ENCODE peak calls at places on chromosomes 6 and 20, in six cellular contexts. A, H, K, U, N and F are unnamed samples. For H3K4me1, the result is how much of the 10 kb centered on the place peaks cover.

GRCh38 chr6:145044606-145045275 is 690.6 kb downstream of the EPM2A start:
- DNase-seq in A (no peak), H (no peak), K (no peak), U (no peak), N (no peak), F (no peak)

GRCh38 chr20:26209171-26209941 is 512.7 kb upstream of the ZNF337 start:
- DNase-seq in A (no peak), H (peak), K (no peak), U (no peak), N (peak), F (peak)

GRCh38 chr6:125979101-125979500 is 7.2 kb upstream of the TRMT11 start:
- DNase-seq in A (no peak), H (no peak), K (no peak), U (no peak), N (no peak), F (no peak)

GRCh38 chr6:16049178-16049577 is 79.7 kb upstream of the MYLIP start:
- DNase-seq in A (no peak), H (no peak), K (no peak), U (no peak), N (no peak), F (no peak)

GRCh38 chr6:154649723-154650122 is 83.5 kb upstream of the SCAF8 start:
- DNase-seq in A (no peak), H (no peak), K (no peak), U (no peak), N (no peak), F (no peak)

GRCh38 chr20:14521436-14521835 is 184.0 kb upstream of the FLRT3 start:
- DNase-seq in A (no peak), H (no peak), K (no peak), U (no peak), N (no peak), F (no peak)

GRCh38 chr6:126716826-126717514 is 377.1 kb downstream of the CENPW start:
- DNase-seq in A (no peak), H (peak), K (no peak), U (no peak), N (no peak), F (no peak)

GRCh38 chr6:117409863-117410262 is 15.9 kb downstream of the ROS1 start:
- DNase-seq in A (no peak), H (no peak), K (no peak), U (no peak), N (no peak), F (no peak)

GRCh38 chr6:374956-375355 is 16.6 kb upstream of the IRF4 start:
- DNase-seq in A (no peak), H (no peak), K (no peak), U (no peak), N (peak), F (no peak)

GRCh38 chr6:35024601-35025054 is 116.5 kb downstream of the TCP11 start:
- DNase-seq in A (peak), H (peak), K (peak), U (peak), N (no peak), F (no peak)

GRCh38 chr6:89644864-89645263 is 6.3 kb upstream of the LYRM2 start:
- DNase-seq in A (no peak), H (no peak), K (no peak), U (no peak), N (no peak), F (no peak)

GRCh38 chr6:169074551-169074950 is 179.1 kb downstream of the THBS2 start:
- DNase-seq in A (no peak), H (no peak), K (no peak), U (no peak), N (no peak), F (no peak)

GRCh38 chr6:44676826-44677433 is 289.4 kb downstream of the CDC5L start:
- DNase-seq in A (no peak), H (no peak), K (no peak), U (no peak), N (no peak), F (no peak)

GRCh38 chr20:8744228-8744844 is 324.6 kb upstream of the PLCB4 start:
- DNase-seq in A (no peak), H (no peak), K (no peak), U (no peak), N (no peak), F (no peak)

GRCh38 chr6:158046201-158047119 is 64.8 kb downstream of the SYNJ2 start:
- DNase-seq in A (no peak), H (no peak), K (no peak), U (no peak), N (peak), F (no peak)

GRCh38 chr20:36071848-36072247 is 82.7 kb upstream of the EPB41L1 start:
- DNase-seq in A (no peak), H (no peak), K (no peak), U (no peak), N (no peak), F (no peak)

DNA sequence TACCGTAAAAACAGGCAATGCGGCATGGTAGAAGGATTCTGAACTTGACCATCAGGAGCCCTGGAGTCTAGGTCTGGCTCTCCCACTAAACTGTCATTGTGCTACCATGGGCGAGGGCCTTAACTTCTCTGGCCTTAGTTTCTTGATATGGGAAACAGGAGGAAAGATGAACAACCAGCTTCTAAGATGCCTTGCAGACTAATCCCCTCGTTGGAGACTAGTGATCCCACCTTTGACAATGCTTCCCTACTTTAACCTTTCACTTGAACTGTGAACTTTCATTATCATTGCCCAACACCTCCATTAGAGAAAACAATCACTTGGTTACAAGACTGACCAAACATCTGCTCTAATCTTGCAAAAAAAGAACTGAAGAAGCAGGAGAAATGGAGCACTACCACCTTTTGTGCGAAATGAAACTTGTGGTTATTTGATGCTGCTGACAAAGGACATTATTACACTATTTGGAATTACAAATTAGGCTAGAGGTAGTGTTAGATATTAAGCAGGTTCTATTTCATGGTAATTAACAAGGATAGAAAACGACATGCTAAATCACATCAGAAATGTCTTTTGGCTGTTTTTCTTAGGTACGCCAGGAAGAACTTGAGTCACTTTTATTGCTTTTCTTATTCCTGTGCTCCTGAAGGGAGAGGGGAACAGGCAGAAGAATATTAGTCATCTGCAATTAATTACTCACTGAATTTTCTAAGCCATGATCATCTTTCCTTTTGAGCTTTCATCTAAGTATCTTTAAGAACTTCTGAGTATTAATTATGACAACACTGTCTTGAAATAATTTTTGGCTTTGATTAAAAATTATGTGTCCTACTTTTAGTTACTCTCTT is 39.1 kb upstream of the ARHGAP18 start:
- DNase-seq in A (no peak), H (no peak), K (no peak), U (no peak), N (no peak), F (no peak)
- H3K4me1 ChIP-seq in A (under half), H (under half), K (under half), U (under half), N (under half), F (under half)

GRCh38 chr20:38602185-38602581 is 574 bp downstream of the ARHGAP40 start:
- DNase-seq in A (no peak), H (no peak), K (no peak), U (no peak), N (no peak), F (no peak)

GRCh38 chr20:38603286-38603685 is 1.7 kb downstream of the ARHGAP40 start:
- DNase-seq in A (no peak), H (no peak), K (no peak), U (no peak), N (no peak), F (no peak)

GRCh38 chr20:38600057-38600456 is 1.6 kb upstream of the ARHGAP40 start:
- DNase-seq in A (no peak), H (no peak), K (no peak), U (no peak), N (no peak), F (no peak)

GRCh38 chr20:38601216-38602184 is at the start of gene ARHGAP40:
- DNase-seq in A (no peak), H (peak), K (peak), U (peak), N (no peak), F (no peak)

DNA sequence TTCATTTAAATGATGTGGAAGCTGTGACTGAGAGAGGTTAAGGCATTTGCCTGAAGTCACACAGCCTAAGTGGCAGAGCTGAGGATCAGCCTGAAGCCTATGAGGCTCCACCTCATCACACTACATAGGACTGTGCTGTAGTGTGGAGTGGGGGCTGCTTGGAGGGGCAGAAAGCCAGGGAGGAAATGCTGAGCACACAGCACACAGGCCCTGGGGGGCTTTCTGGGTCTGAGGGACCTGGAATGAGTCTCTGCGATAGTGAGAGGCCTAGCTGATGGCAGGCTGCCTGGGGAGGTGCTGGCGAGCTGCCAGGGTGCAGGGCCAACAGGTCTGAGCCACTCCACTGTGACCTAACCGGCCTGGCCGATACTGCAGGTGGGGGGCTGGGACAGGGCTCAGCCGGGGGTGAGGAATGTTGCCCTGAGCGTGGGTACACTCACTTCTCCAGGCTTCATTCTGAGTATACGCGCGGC is 2.2 kb upstream of the ARHGAP40 start:
- DNase-seq in A (no peak), H (peak), K (peak), U (peak), N (no peak), F (no peak)
- TF ChIP-seq EP300 in A (no peak), H (no peak), K (no peak), U (no peak), N (no peak), F (no peak)

DNA sequence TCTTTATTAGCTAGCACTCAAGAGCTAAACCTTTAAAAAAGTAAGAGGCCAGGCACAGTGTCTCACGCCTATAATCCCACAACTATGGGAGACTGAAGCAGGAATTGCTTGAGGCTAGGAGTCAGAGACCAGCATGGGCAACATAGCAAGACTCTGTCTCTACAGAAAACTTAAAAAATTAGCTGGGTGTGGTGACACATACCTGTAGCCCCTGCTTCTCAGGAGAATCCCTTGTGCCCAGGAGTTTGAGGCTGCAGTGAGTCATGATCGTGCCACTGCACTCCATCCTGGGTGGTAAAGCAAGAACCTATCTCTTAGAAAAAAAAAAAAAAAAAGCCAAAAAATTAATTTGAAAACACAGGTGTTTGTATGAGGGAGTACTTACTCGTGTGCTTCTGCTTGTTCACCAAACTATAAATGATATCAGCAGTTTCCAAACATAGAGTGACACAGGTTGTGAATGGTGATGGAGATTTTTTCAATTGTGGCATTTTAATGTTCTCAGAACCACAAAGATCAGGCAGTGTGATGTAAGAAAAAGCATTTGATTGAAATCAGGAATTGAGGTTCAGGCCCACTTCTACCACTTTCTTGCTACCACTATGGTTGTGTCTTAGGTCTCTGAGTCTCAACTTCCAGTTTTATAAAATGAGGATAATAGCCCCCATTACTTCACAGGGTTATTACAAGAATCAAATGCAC is 104.9 kb downstream of the FOXO3 start:
- DNase-seq in A (no peak), H (no peak), K (no peak), U (no peak), N (no peak), F (no peak)
- H3K4me1 ChIP-seq in A (under half), H (under half), K (under half), U (under half), N (under half), F (under half)

DNA sequence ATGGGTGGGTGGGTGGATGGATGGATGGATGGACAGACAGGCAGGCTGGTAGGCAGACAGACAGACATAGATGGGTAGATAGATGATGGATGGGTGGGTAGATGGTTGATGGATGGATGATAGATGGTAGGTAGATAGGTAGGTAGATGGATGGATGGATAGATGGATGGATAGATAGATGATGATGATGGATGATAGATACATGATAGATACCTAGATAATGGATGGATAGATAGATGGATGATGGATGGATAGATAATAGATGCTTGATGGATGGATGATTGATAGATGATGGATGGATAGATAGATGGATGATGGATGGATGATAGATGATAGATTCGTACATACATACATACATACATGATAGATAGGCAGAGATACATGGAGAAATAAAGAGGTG is 368.1 kb downstream of the CDH4 start:
- DNase-seq in A (no peak), H (no peak), K (no peak), U (no peak), N (no peak), F (no peak)
- TF ChIP-seq EP300 in A (no peak), H (no peak), K (no peak), U (no peak), N (no peak), F (no peak)

GRCh38 chr6:33029297-33030184 is 20.1 kb upstream of the HLA-DOA start:
- DNase-seq in A (no peak), H (peak), K (no peak), U (no peak), N (no peak), F (no peak)

GRCh38 chr6:33034554-33034953 is 25.2 kb upstream of the HLA-DOA start:
- DNase-seq in A (no peak), H (no peak), K (no peak), U (no peak), N (no peak), F (no peak)

GRCh38 chr6:33028220-33028849 is 18.9 kb upstream of the HLA-DOA start:
- DNase-seq in A (no peak), H (no peak), K (no peak), U (no peak), N (no peak), F (no peak)

DNA sequence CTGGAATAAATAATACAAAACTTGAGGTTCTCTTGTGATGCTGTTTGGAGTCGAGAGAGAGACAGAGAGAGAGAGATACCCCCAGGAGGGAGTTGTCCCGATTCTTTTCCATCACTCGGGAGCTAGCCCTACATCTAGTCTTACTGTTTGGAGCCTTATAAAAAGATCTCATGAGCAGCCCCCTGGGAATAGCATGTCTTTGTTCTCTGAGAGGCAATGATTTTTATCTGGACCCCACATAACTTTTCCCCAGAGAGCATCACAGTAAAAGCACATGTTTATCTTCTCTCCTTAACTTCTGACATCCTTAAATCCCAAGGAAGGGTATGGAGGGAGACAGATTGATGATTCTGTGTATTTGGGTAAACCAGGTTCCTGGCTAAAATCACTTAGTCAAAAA is 20.9 kb upstream of the HLA-DOA start:
- DNase-seq in A (no peak), H (no peak), K (no peak), U (no peak), N (no peak), F (no peak)
- H3K4me1 ChIP-seq in A (under half), H (under half), K (under half), U (under half), N (under half), F (under half)

GRCh38 chr20:38883081-38883980 is 42.9 kb upstream of the FAM83D start:
- DNase-seq in A (no peak), H (no peak), K (no peak), U (no peak), N (no peak), F (no peak)
- TF ChIP-seq EP300 in A (no peak), H (no peak), K (no peak), U (no peak), N (no peak), F (no peak)

GRCh38 chr20:33832113-33832853 is 21.1 kb downstream of the CHMP4B start:
- DNase-seq in A (no peak), H (peak), K (no peak), U (no peak), N (peak), F (no peak)
- H3K4me1 ChIP-seq in A (under half), H (half or more), K (under half), U (under half), N (half or more), F (under half)

DNA sequence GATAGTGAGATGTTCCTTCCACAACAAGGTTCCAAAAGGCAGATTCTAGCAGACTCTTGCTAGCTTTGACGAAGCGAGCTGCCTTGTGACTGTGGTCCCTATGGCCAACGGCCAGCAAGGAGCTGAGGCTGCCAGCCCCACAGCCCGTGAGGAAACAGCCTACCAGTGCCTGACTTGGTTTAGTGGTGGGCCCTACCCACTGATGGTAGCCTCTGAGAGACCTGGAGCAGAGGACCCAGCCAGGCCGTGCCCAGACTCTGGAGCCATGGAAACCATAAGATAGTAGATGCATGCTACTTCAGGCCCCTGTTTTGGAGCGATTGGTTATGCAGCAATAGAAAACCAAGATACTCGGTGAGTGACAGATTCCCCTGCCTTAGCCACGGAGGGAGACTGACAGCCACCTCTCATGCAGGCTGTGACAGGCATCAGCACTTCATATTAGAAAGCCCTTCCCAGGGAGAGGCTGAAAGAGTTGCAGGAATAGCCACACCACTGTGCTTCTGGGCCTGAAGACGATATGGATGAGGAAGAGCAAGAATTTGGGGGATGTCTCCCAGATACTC is 19.2 kb downstream of the PSMG4 start:
- DNase-seq in A (no peak), H (no peak), K (no peak), U (no peak), N (peak), F (peak)
- TF ChIP-seq EP300 in A (no peak), H (no peak), K (no peak), U (no peak), N (no peak), F (no peak)

GRCh38 chr6:41576667-41577066 is 30.5 kb downstream of the FOXP4 start:
- DNase-seq in A (no peak), H (peak), K (no peak), U (no peak), N (no peak), F (no peak)
- H3K4me1 ChIP-seq in A (half or more), H (under half), K (under half), U (half or more), N (under half), F (half or more)

GRCh38 chr20:1818895-1819294 is 76.3 kb upstream of the SIRPA start:
- DNase-seq in A (no peak), H (no peak), K (no peak), U (no peak), N (no peak), F (no peak)

GRCh38 chr20:1818247-1818840 is 76.9 kb upstream of the SIRPA start:
- DNase-seq in A (no peak), H (no peak), K (no peak), U (no peak), N (no peak), F (no peak)

GRCh38 chr20:1817577-1818211 is 77.5 kb upstream of the SIRPA start:
- DNase-seq in A (no peak), H (no peak), K (no peak), U (no peak), N (no peak), F (no peak)

GRCh38 chr20:1815502-1816085 is 79.6 kb upstream of the SIRPA start:
- DNase-seq in A (no peak), H (no peak), K (no peak), U (no peak), N (no peak), F (no peak)

GRCh38 chr20:1816384-1817381 is 78.5 kb upstream of the SIRPA start:
- DNase-seq in A (no peak), H (no peak), K (no peak), U (no peak), N (no peak), F (no peak)
- TF ChIP-seq EP300 in A (peak), H (no peak), K (no peak), U (no peak), N (no peak), F (no peak)